ENCODE peak calls at places on chromosome 7, in five cellular contexts. P, H, V, S and A are unnamed samples.

GRCh38 chr7:6444516-6445269 is 3.1 kb downstream of the DAGLB start:
- DNase-seq in P (no peak), H (no peak), V (peak; percentile 60), S (no peak), A (peak; percentile 60)

GRCh38 chr7:27168265-27168947 is 3.1 kb upstream of the HOXA9 start:
- DNase-seq in P (no peak), H (peak; percentile 55), V (no peak), S (peak; percentile 79), A (no peak)

GRCh38 chr7:82605247-82605864 is 161.8 kb upstream of the CACNA2D1 start:
- DNase-seq in P (no peak), H (peak; percentile 65), V (peak; percentile 46), S (peak; percentile 66), A (no peak)

GRCh38 chr7:1368682-1369571 is 90.3 kb downstream of the MICALL2 start:
- DNase-seq in P (peak; percentile 95), H (peak; percentile 98), V (no peak), S (peak; percentile 35), A (no peak)

GRCh38 chr7:491958-492713 is 27.5 kb downstream of the PDGFA start:
- DNase-seq in P (no peak), H (no peak), V (no peak), S (no peak), A (no peak)

GRCh38 chr7:142581341-142581740 is 167.9 kb upstream of the PRSS1 start:
- DNase-seq in P (no peak), H (no peak), V (no peak), S (peak; percentile 43), A (no peak)

GRCh38 chr7:21566094-21566493 is 23.3 kb downstream of the DNAH11 start:
- DNase-seq in P (no peak), H (no peak), V (no peak), S (no peak), A (no peak)

GRCh38 chr7:29304756-29305155 is 110.2 kb downstream of the CHN2 start:
- DNase-seq in P (no peak), H (peak; percentile 83), V (no peak), S (no peak), A (no peak)

GRCh38 chr7:64574481-64575159 is 11.7 kb upstream of the ZNF680 start:
- DNase-seq in P (no peak), H (peak; percentile 93), V (peak; percentile 38), S (peak; percentile 67), A (peak; percentile 61)

GRCh38 chr7:129829677-129830631 is 122.8 kb downstream of the UBE2H start:
- DNase-seq in P (peak; percentile 79), H (peak; percentile 42), V (peak; percentile 81), S (peak; percentile 91), A (peak; percentile 72)

GRCh38 chr7:25481891-25482290 is 253.6 kb upstream of the NPVF start:
- DNase-seq in P (no peak), H (no peak), V (no peak), S (no peak), A (no peak)

GRCh38 chr7:149717481-149717880 is 55.9 kb downstream of the ZNF467 start:
- DNase-seq in P (peak; percentile 20), H (no peak), V (no peak), S (no peak), A (no peak)

GRCh38 chr7:117645456-117646181 is 165.8 kb downstream of the CFTR start:
- DNase-seq in P (no peak), H (no peak), V (peak; percentile 91), S (peak; percentile 2), A (peak; percentile 89)

GRCh38 chr7:143435266-143435665 is 8.0 kb upstream of the TAS2R60 start:
- DNase-seq in P (no peak), H (no peak), V (no peak), S (peak; percentile 56), A (no peak)

GRCh38 chr7:116884691-116885090 is 22.3 kb downstream of the CAPZA2 start:
- DNase-seq in P (no peak), H (no peak), V (no peak), S (no peak), A (no peak)

GRCh38 chr7:106987777-106988176 is 56.7 kb upstream of the PRKAR2B start:
- DNase-seq in P (no peak), H (no peak), V (no peak), S (no peak), A (no peak)

GRCh38 chr7:36496576-36496975 is 106.9 kb downstream of the ANLN start:
- DNase-seq in P (no peak), H (no peak), V (no peak), S (no peak), A (peak; percentile 27)

GRCh38 chr7:46993396-46993795 is 588.5 kb downstream of the TNS3 start:
- DNase-seq in P (no peak), H (no peak), V (peak; percentile 30), S (peak; percentile 34), A (no peak)

GRCh38 chr7:50314778-50315177 is 10.3 kb downstream of the IKZF1 start:
- DNase-seq in P (no peak), H (no peak), V (no peak), S (no peak), A (no peak)

GRCh38 chr7:50309736-50310135 is 5.2 kb downstream of the IKZF1 start:
- DNase-seq in P (no peak), H (no peak), V (no peak), S (no peak), A (no peak)

GRCh38 chr7:50312589-50313162 is 8.2 kb downstream of the IKZF1 start:
- DNase-seq in P (no peak), H (no peak), V (no peak), S (no peak), A (no peak)

GRCh38 chr7:50310361-50310760 is 5.8 kb downstream of the IKZF1 start:
- DNase-seq in P (no peak), H (no peak), V (no peak), S (no peak), A (no peak)

GRCh38 chr7:50312176-50312575 is 7.7 kb downstream of the IKZF1 start:
- DNase-seq in P (no peak), H (no peak), V (no peak), S (no peak), A (no peak)
- H3K9ac ChIP-seq in P (no peak overlapping the region), H (no peak overlapping the region), V (no peak overlapping the region), S (no peak overlapping the region), A (no peak overlapping the region)

GRCh38 chr7:128726673-128727072 is 12.5 kb upstream of the CALU start:
- DNase-seq in P (no peak), H (no peak), V (no peak), S (no peak), A (no peak)

GRCh38 chr7:128726031-128726430 is 13.1 kb upstream of the CALU start:
- DNase-seq in P (no peak), H (no peak), V (no peak), S (no peak), A (no peak)

GRCh38 chr7:128724743-128725142 is 14.4 kb upstream of the CALU start:
- DNase-seq in P (no peak), H (no peak), V (no peak), S (no peak), A (no peak)

GRCh38 chr7:128727239-128727638 is 11.9 kb upstream of the CALU start:
- DNase-seq in P (no peak), H (no peak), V (no peak), S (no peak), A (no peak)

DNA sequence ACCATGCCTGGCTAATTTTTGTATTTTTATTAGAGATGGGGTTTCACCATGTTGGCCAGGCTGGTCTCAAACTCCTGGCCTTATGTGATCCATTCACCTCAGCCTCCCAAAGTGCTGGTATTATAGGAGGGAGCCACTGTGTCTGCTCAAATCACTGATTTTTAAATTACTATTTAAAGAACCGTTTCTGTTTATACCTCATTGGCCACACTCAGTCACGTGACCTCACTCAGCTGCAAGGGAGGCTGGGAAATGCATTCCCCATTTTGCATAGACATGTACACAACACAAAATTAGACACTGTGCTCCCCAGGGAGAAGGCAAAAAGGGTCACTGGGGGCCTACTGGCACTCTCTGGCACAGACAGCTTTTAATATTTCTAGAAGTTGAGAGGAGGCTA is 13.6 kb upstream of the CALU start:
- DNase-seq in P (no peak), H (no peak), V (no peak), S (no peak), A (no peak)
- H4K20me1 ChIP-seq in P (no peaks in the 10 kb centered on the region), H (no peaks in the 10 kb centered on the region), V (no peaks in the 10 kb centered on the region), S (no peaks in the 10 kb centered on the region), A (no peaks in the 10 kb centered on the region)

GRCh38 chr7:18509491-18509890 is 13.9 kb downstream of the HDAC9 start:
- DNase-seq in P (no peak), H (no peak), V (peak; percentile 4), S (no peak), A (no peak)
- H3K4me2 ChIP-seq in P (no peak overlapping the region), H (peak overlapping the region; percentile 77), V (peak overlapping the region; percentile 99), S (peak overlapping the region; percentile 86), A (peak overlapping the region; percentile 87)

DNA sequence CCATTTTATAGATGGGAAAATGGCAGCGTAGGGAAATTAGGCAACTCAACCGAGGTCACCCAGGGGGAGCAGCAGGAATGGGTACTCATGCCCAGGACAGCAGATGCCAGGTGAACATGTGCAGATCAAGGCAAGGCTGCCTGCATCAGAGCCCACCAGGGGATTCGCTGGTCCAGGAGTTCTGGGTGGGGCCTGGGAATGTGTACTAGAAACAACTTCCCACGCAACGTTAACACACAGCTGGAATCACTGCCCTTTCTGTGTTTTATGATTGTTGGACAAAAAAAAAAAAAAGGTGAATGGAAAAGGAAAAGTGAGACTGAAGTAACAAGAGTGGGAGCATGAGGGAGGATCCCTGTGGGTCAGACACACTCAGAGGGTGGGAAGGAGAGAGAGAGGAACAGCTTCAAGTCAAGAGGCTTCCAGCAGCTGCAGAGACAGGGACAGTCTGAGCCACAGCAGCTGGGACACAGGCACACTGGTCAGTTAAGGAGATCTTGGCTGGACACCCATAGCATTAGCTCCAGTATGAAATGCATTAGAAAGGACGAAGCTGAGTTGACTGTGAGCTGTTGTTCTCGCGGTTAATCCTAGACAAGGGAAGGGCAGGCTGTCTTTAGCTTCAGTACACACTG is 187.9 kb upstream of the INHBA start:
- DNase-seq in P (no peak), H (no peak), V (no peak), S (peak; percentile 26), A (no peak)
- H3K9ac ChIP-seq in P (no peak overlapping the region), H (no peak overlapping the region), V (no peak overlapping the region), S (peak overlapping the region; percentile 26), A (no peak overlapping the region)

GRCh38 chr7:136180984-136181383 is 203.8 kb upstream of the MTPN start:
- DNase-seq in P (no peak), H (no peak), V (no peak), S (no peak), A (no peak)
- H4K20me1 ChIP-seq in P (no peaks in the 10 kb centered on the region), H (no peaks in the 10 kb centered on the region), V (no peaks in the 10 kb centered on the region), S (no peaks in the 10 kb centered on the region), A (no peaks in the 10 kb centered on the region)